ENCODE peak calls at places on chromosomes 5 and 9, in seven cellular contexts. N is A549, F is lower leg skin, M is psoas muscle, B is bronchial epithelial cell, A is adipocyte, G is brain microvascular endothelial cell. Q is an unnamed sample.

GRCh38 chr5:72130342-72130741 is 23.1 kb downstream of the MAP1B start:
- DNase-seq in N (no peak), F (no peak), M (no peak), B (no peak), A (peak; percentile 61), G (no peak), Q (no peak)

GRCh38 chr9:35341585-35341984 is 148.3 kb upstream of the RUSC2 start:
- DNase-seq in N (no peak), F (no peak), M (peak; percentile 88), B (peak; percentile 52), A (peak; percentile 64), G (peak; percentile 28), Q (no peak)

GRCh38 chr5:154044099-154044498 is 5.3 kb downstream of the MFAP3 start:
- DNase-seq in N (no peak), F (no peak), M (no peak), B (no peak), A (no peak), G (no peak), Q (no peak)

GRCh38 chr9:35619800-35620158 is 1.6 kb upstream of the CD72 start:
- DNase-seq in N (no peak), F (peak; percentile 9), M (no peak), B (no peak), A (no peak), G (no peak), Q (no peak)

GRCh38 chr5:87210743-87211142 is 56.9 kb upstream of the RASA1 start:
- DNase-seq in N (no peak), F (no peak), M (no peak), B (peak; percentile 86), A (no peak), G (no peak), Q (no peak)

GRCh38 chr5:139574641-139575312 is 13.6 kb downstream of the UBE2D2 start:
- DNase-seq in N (peak; percentile 44), F (no peak), M (no peak), B (peak; percentile 54), A (peak; percentile 72), G (no peak), Q (no peak)

GRCh38 chr9:133154097-133154989 is 9.4 kb downstream of the GBGT1 start:
- DNase-seq in N (no peak), F (no peak), M (peak; percentile 39), B (no peak), A (no peak), G (no peak), Q (no peak)

GRCh38 chr5:10932426-10932825 is 171.4 kb upstream of the DAP start:
- DNase-seq in N (no peak), F (no peak), M (no peak), B (no peak), A (no peak), G (no peak), Q (no peak)

GRCh38 chr9:106934831-106935230 is 71.9 kb downstream of the ZNF462 start:
- DNase-seq in N (no peak), F (no peak), M (no peak), B (no peak), A (no peak), G (no peak), Q (no peak)

GRCh38 chr5:94188725-94189124 is 429.7 kb downstream of the KIAA0825 start:
- DNase-seq in N (no peak), F (no peak), M (no peak), B (no peak), A (no peak), G (no peak), Q (no peak)

GRCh38 chr5:178288373-178289368 is 56.1 kb upstream of the PHYKPL start:
- DNase-seq in N (no peak), F (no peak), M (peak; percentile 45), B (peak; percentile 93), A (peak; percentile 7), G (peak; percentile 3), Q (no peak)

GRCh38 chr5:51385214-51385613 is 2.0 kb downstream of the ISL1 start:
- DNase-seq in N (no peak), F (no peak), M (no peak), B (no peak), A (no peak), G (no peak), Q (no peak)

GRCh38 chr5:51384281-51384840 is 1.1 kb downstream of the ISL1 start:
- DNase-seq in N (no peak), F (no peak), M (no peak), B (no peak), A (no peak), G (no peak), Q (no peak)

GRCh38 chr5:51382759-51383493 is at the start of gene ISL1:
- DNase-seq in N (peak; percentile 21), F (peak; percentile 85), M (peak; percentile 67), B (peak; percentile 79), A (peak; percentile 82), G (peak; percentile 28), Q (no peak)

GRCh38 chr5:51382508-51382758 is 815 bp upstream of the ISL1 start:
- DNase-seq in N (no peak), F (no peak), M (no peak), B (no peak), A (no peak), G (no peak), Q (no peak)

GRCh38 chr5:51383494-51384081 is 340 bp downstream of the ISL1 start:
- DNase-seq in N (no peak), F (no peak), M (no peak), B (peak; percentile 28), A (no peak), G (no peak), Q (no peak)
- H3K4me3 ChIP-seq in N (peak overlapping the region; percentile 43), F (peak overlapping the region; percentile 7), M (peak overlapping the region; percentile 59), B (peak overlapping the region; percentile 70), A (peak overlapping the region; percentile 80), G (peak overlapping the region; percentile 53), Q (peak overlapping the region; percentile 57)

GRCh38 chr9:19232117-19232829 is 1.8 kb downstream of the DENND4C start:
- DNase-seq in N (no peak), F (no peak), M (no peak), B (peak; percentile 36), A (peak; percentile 36), G (no peak), Q (no peak)
- H3K4me3 ChIP-seq in N (peak overlapping the region; percentile 82), F (peak overlapping the region; percentile 95), M (peak overlapping the region; percentile 100), B (peak overlapping the region; percentile 77), A (peak overlapping the region; percentile 92), G (peak overlapping the region; percentile 85), Q (peak overlapping the region; percentile 53)

GRCh38 chr9:33022755-33023154 is 2.3 kb upstream of the DNAJA1 start:
- DNase-seq in N (no peak), F (no peak), M (no peak), B (no peak), A (no peak), G (no peak), Q (no peak)

GRCh38 chr9:33019797-33020196 is 5.3 kb upstream of the DNAJA1 start:
- DNase-seq in N (no peak), F (no peak), M (no peak), B (no peak), A (no peak), G (no peak), Q (no peak)

GRCh38 chr9:33023661-33024060 is 1.4 kb upstream of the DNAJA1 start:
- DNase-seq in N (no peak), F (no peak), M (no peak), B (peak; percentile 55), A (no peak), G (no peak), Q (no peak)

GRCh38 chr9:33024126-33024965 is 727 bp upstream of the DNAJA1 start:
- DNase-seq in N (no peak), F (no peak), M (no peak), B (peak; percentile 38), A (peak; percentile 36), G (peak; percentile 20), Q (no peak)

GRCh38 chr9:33022303-33022702 is 2.8 kb upstream of the DNAJA1 start:
- DNase-seq in N (no peak), F (no peak), M (no peak), B (no peak), A (no peak), G (no peak), Q (no peak)
- H3K4me3 ChIP-seq in N (no peak overlapping the region), F (no peak overlapping the region), M (no peak overlapping the region), B (no peak overlapping the region), A (peak overlapping the region; percentile 49), G (no peak overlapping the region), Q (no peak overlapping the region)

DNA sequence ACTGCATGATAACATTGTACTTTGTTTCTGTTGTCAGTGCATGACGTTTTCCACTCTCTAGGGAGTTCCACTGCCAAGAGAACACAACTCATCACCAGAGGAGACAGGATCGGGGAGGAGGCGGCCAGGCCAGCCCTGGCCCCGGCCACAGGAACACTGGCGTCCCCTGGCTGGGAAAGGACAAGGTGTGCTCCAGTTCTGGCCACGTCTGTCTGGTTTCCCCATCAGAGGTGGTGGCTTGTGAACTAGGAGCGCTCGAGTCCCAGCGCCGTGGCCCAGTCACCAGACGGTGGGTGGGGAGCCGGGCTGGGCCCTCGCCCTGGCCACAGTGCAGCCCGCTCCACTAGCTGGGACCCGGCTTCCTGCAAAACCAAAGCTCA is 211.9 kb upstream of the IRX4 start:
- DNase-seq in N (no peak), F (no peak), M (no peak), B (no peak), A (no peak), G (no peak), Q (no peak)
- H3K4me3 ChIP-seq in N (no peak overlapping the region), F (no peak overlapping the region), M (no peak overlapping the region), B (no peak overlapping the region), A (peak overlapping the region; percentile 25), G (no peak overlapping the region), Q (no peak overlapping the region)

Q was measured in Panc1.